ENCODE peak calls at places on chromosomes 6 and 20, in seven cellular contexts. G is activated T-cell treated with anti-CD3 and anti-CD28 coated beads for 48 hours, L is heart left ventricle, N is NCI-H510A, H is fibroblast of pulmonary artery, C is mucosa of gallbladder, I is NCI-H345. E is an unnamed sample.

GRCh38 chr6:100078509-100078908 is 84.5 kb upstream of the MCHR2 start:
- DNase-seq in G (no peak), L (no peak), N (no peak), H (peak), C (no peak), I (no peak), E (peak)

GRCh38 chr6:41560440-41561192 is 14.4 kb downstream of the FOXP4 start:
- DNase-seq in G (peak), L (peak), N (no peak), H (no peak), C (peak), I (no peak), E (no peak)

GRCh38 chr6:170289108-170289931 is 1.6 kb downstream of the DLL1 start:
- DNase-seq in G (no peak), L (no peak), N (no peak), H (no peak), C (no peak), I (no peak), E (peak)

GRCh38 chr20:50303573-50304500 is 113.2 kb downstream of the CEBPB start:
- DNase-seq in G (no peak), L (peak), N (peak), H (peak), C (peak), I (peak), E (no peak)

GRCh38 chr6:161413361-161413771 is 139.5 kb upstream of the AGPAT4 start:
- DNase-seq in G (no peak), L (no peak), N (no peak), H (no peak), C (no peak), I (no peak), E (no peak)

GRCh38 chr6:28657756-28658465 is 132.2 kb downstream of the GPX5 start:
- DNase-seq in G (peak), L (peak), N (no peak), H (peak), C (peak), I (peak), E (peak)

GRCh38 chr6:127186889-127187288 is 68.4 kb downstream of the RSPO3 start:
- DNase-seq in G (peak), L (peak), N (no peak), H (no peak), C (peak), I (no peak), E (peak)

GRCh38 chr6:118959903-118960302 is 24.9 kb upstream of the MCM9 start:
- DNase-seq in G (no peak), L (no peak), N (no peak), H (no peak), C (no peak), I (peak), E (no peak)

GRCh38 chr6:36118550-36119107 is 11.7 kb upstream of the MAPK13 start:
- DNase-seq in G (peak), L (no peak), N (peak), H (no peak), C (peak), I (peak), E (peak)

GRCh38 chr20:60835883-60836282 is 416.2 kb upstream of the CDH4 start:
- DNase-seq in G (no peak), L (no peak), N (no peak), H (no peak), C (no peak), I (no peak), E (peak)

GRCh38 chr6:142275146-142276006 is 26.4 kb upstream of the ADGRG6 start:
- DNase-seq in G (no peak), L (no peak), N (no peak), H (peak), C (no peak), I (no peak), E (peak)

GRCh38 chr6:80338201-80338836 is 231.8 kb downstream of the BCKDHB start:
- DNase-seq in G (peak), L (peak), N (no peak), H (peak), C (peak), I (peak), E (peak)

GRCh38 chr6:125665415-125665814 is 84.0 kb upstream of the HEY2 start:
- DNase-seq in G (no peak), L (no peak), N (no peak), H (no peak), C (no peak), I (no peak), E (no peak)

GRCh38 chr20:10047427-10047826 is 12.6 kb downstream of the ANKEF1 start:
- DNase-seq in G (no peak), L (no peak), N (no peak), H (peak), C (no peak), I (no peak), E (no peak)

GRCh38 chr20:49268600-49269365 is 9.1 kb downstream of the ZNFX1 start:
- DNase-seq in G (no peak), L (no peak), N (no peak), H (no peak), C (no peak), I (no peak), E (no peak)

GRCh38 chr6:168413018-168413720 is 27.8 kb upstream of the SMOC2 start:
- DNase-seq in G (no peak), L (no peak), N (no peak), H (no peak), C (no peak), I (no peak), E (no peak)